ENCODE peak calls at places on chromosomes 11 and 22, in ten cellular contexts. W is lower lobe of right lung, Y is pancreas, A is OCI-LY7, R is left ventricle myocardium inferior, V is IMR-90, K is neural progenitor cell, J is kidney, B is neuronal stem cell, H is lung. P is an unnamed sample.

GRCh38 chr22:40396882-40397281 is 26.5 kb downstream of the SGSM3 start:
- DNase-seq in Y (peak; percentile 88), R (no peak), A (no peak), H (peak; percentile 64), W (peak; percentile 75), J (peak; percentile 77), V (peak; percentile 88), B (peak; percentile 12), K (peak; percentile 60), P (peak; percentile 41)

GRCh38 chr11:4704790-4705334 is 278 bp downstream of the MMP26 start:
- DNase-seq in H (no peak), R (no peak), B (no peak), Y (no peak), J (no peak), W (no peak), V (no peak), A (no peak), K (no peak), P (no peak)

GRCh38 chr22:45272498-45272897 is 12.3 kb upstream of the UPK3A start:
- DNase-seq in R (no peak), W (no peak), H (no peak), J (no peak), B (no peak), K (no peak), Y (no peak), A (no peak), V (no peak), P (no peak)

GRCh38 chr11:119699227-119699626 is 29.8 kb downstream of the NECTIN1 start:
- DNase-seq in W (peak; percentile 65), H (no peak), Y (peak; percentile 63), A (no peak), V (no peak), R (peak; percentile 81), K (no peak), J (peak; percentile 87), B (no peak), P (peak; percentile 97)

GRCh38 chr11:90363739-90364138 is 140.9 kb upstream of the CHORDC1 start:
- DNase-seq in A (no peak), J (no peak), V (no peak), B (no peak), R (no peak), H (no peak), K (no peak), Y (no peak), W (no peak), P (no peak)

GRCh38 chr22:29842740-29843139 is 4.7 kb upstream of the ASCC2 start:
- DNase-seq in K (no peak), Y (no peak), J (no peak), H (no peak), V (peak; percentile 91), A (no peak), W (no peak), B (no peak), R (no peak), P (peak; percentile 2)

GRCh38 chr11:66809592-66809991 is 33.6 kb upstream of the RCE1 start:
- DNase-seq in K (no peak), W (no peak), A (no peak), B (no peak), J (no peak), H (no peak), V (no peak), R (no peak), Y (no peak), P (no peak)

GRCh38 chr22:19596680-19597398 is 72.6 kb upstream of the CLDN5 start:
- DNase-seq in Y (no peak), H (no peak), R (no peak), W (no peak), A (peak; percentile 51), J (no peak), B (no peak), V (no peak), K (no peak), P (no peak)

GRCh38 chr11:45089251-45089650 is 57.2 kb upstream of the PRDM11 start:
- DNase-seq in V (peak; percentile 93), B (no peak), A (no peak), H (peak; percentile 71), J (peak; percentile 91), K (no peak), W (no peak), R (peak; percentile 86), Y (peak; percentile 86), P (no peak)

GRCh38 chr11:92204731-92205130 is 19.9 kb upstream of the FAT3 start:
- DNase-seq in K (no peak), V (no peak), Y (peak; percentile 35), A (no peak), W (no peak), J (no peak), R (no peak), H (peak; percentile 52), B (no peak), P (no peak)

GRCh38 chr22:39405346-39406085 is 5.9 kb downstream of the TAB1 start:
- DNase-seq in A (no peak), W (no peak), K (peak; percentile 18), H (no peak), R (no peak), V (peak; percentile 65), Y (no peak), B (no peak), J (peak; percentile 73), P (no peak)

GRCh38 chr11:111081021-111081511 is 164.5 kb upstream of the POU2AF2 start:
- DNase-seq in V (peak; percentile 7), Y (no peak), B (no peak), H (no peak), K (no peak), W (no peak), A (no peak), R (no peak), J (no peak), P (no peak)

GRCh38 chr11:15523576-15523975 is 408.9 kb downstream of the INSC start:
- DNase-seq in K (no peak), A (no peak), J (no peak), W (no peak), Y (no peak), R (no peak), H (no peak), V (no peak), B (no peak), P (peak; percentile 51)

GRCh38 chr22:44536411-44536810 is 38.4 kb upstream of the RTL6 start:
- DNase-seq in K (no peak), H (no peak), J (no peak), Y (no peak), A (no peak), V (no peak), R (no peak), B (no peak), W (no peak), P (no peak)

GRCh38 chr11:11667056-11667455 is 45.3 kb upstream of the GALNT18 start:
- DNase-seq in J (no peak), H (no peak), V (no peak), W (no peak), Y (no peak), B (no peak), R (no peak), K (no peak), A (no peak), P (no peak)

GRCh38 chr22:35301370-35301874 is 1.7 kb downstream of the TOM1 start:
- DNase-seq in B (no peak), A (no peak), Y (no peak), W (peak; percentile 77), J (no peak), R (no peak), K (no peak), H (peak; percentile 80), V (peak; percentile 96), P (no peak)

GRCh38 chr11:32852142-32852541 is 22.4 kb downstream of the PRRG4 start:
- DNase-seq in W (no peak), R (no peak), H (peak; percentile 36), A (no peak), B (no peak), Y (no peak), K (no peak), J (no peak), V (peak; percentile 16), P (peak; percentile 88)

GRCh38 chr11:126925321-126926093 is 75.1 kb downstream of the KIRREL3 start:
- DNase-seq in R (no peak), H (no peak), K (no peak), A (no peak), Y (no peak), J (no peak), V (peak; percentile 79), W (no peak), B (no peak), P (no peak)

GRCh38 chr11:78030429-78031325 is 7.6 kb upstream of the KCTD14 start:
- DNase-seq in Y (peak; percentile 87), J (peak; percentile 75), V (peak; percentile 50), H (peak; percentile 71), A (no peak), K (peak; percentile 63), R (peak; percentile 55), B (no peak), W (peak; percentile 79), P (peak; percentile 53)

GRCh38 chr11:1087279-1087960 is 12.7 kb downstream of the MUC2 start:
- DNase-seq in K (no peak), H (no peak), V (no peak), R (peak; percentile 13), B (no peak), J (peak; percentile 61), Y (no peak), W (no peak), A (no peak), P (no peak)

GRCh38 chr11:77249427-77249826 is 52.1 kb downstream of the GDPD4 start:
- DNase-seq in A (no peak), R (no peak), H (no peak), W (no peak), K (no peak), V (peak; percentile 48), Y (no peak), J (no peak), B (no peak), P (no peak)

GRCh38 chr11:2142762-2143202 is 3.6 kb upstream of the IGF2 start:
- DNase-seq in V (peak; percentile 52), R (no peak), H (no peak), Y (no peak), K (no peak), J (no peak), W (no peak), A (no peak), B (no peak), P (no peak)
- H3K4me1 ChIP-seq in V (peaks cover 2% of the 10 kb centered on the region), R (peaks cover 29% of the 10 kb centered on the region), H (peaks cover 15% of the 10 kb centered on the region), Y (peaks cover 5% of the 10 kb centered on the region), K (peaks cover 10% of the 10 kb centered on the region), J (no peaks in the 10 kb centered on the region), W (peaks cover 15% of the 10 kb centered on the region), A (no peaks in the 10 kb centered on the region), B (peaks cover 2% of the 10 kb centered on the region), P (no peaks in the 10 kb centered on the region)

GRCh38 chr11:74538680-74539079 is 45.2 kb upstream of the LIPT2 start:
- DNase-seq in H (no peak), J (no peak), W (no peak), B (no peak), V (no peak), Y (no peak), R (no peak), K (peak; percentile 10), A (no peak), P (no peak)
- H3K4me1 ChIP-seq in H (no peaks in the 10 kb centered on the region), J (no peaks in the 10 kb centered on the region), W (peaks cover 6% of the 10 kb centered on the region), B (no peaks in the 10 kb centered on the region), V (no peaks in the 10 kb centered on the region), Y (no peaks in the 10 kb centered on the region), R (no peaks in the 10 kb centered on the region), K (no peaks in the 10 kb centered on the region), A (no peaks in the 10 kb centered on the region), P (peaks cover 2% of the 10 kb centered on the region)

GRCh38 chr22:46674906-46675305 is 54.7 kb downstream of the GRAMD4 start:
- DNase-seq in H (no peak), J (no peak), W (no peak), Y (no peak), K (no peak), V (no peak), A (no peak), R (no peak), B (no peak), P (no peak)
- H3K4me1 ChIP-seq in H (no peaks in the 10 kb centered on the region), J (no peaks in the 10 kb centered on the region), W (peaks cover 7% of the 10 kb centered on the region), Y (no peaks in the 10 kb centered on the region), K (no peaks in the 10 kb centered on the region), V (peaks cover 10% of the 10 kb centered on the region), A (peaks cover 39% of the 10 kb centered on the region), R (peaks cover 86% of the 10 kb centered on the region), B (no peaks in the 10 kb centered on the region), P (peaks cover 6% of the 10 kb centered on the region)

GRCh38 chr11:114091791-114092397 is 32.4 kb downstream of the ZBTB16 start:
- DNase-seq in H (no peak), Y (no peak), A (no peak), B (peak; percentile 86), J (no peak), R (no peak), W (no peak), V (no peak), K (peak; percentile 95), P (no peak)
- H3K4me1 ChIP-seq in H (peaks cover 47% of the 10 kb centered on the region), Y (peaks cover 52% of the 10 kb centered on the region), A (no peaks in the 10 kb centered on the region), B (peaks cover 44% of the 10 kb centered on the region), J (peaks cover 14% of the 10 kb centered on the region), R (peaks cover 100% of the 10 kb centered on the region), W (peaks cover 84% of the 10 kb centered on the region), V (no peaks in the 10 kb centered on the region), K (peaks cover 68% of the 10 kb centered on the region), P (no peaks in the 10 kb centered on the region)